ENCODE peak calls at places on chromosomes 13 and 19, in four cellular contexts. One of them, this sample, is unnamed.

GRCh38 chr19:6551607-6552450 is 21.0 kb downstream of the TNFSF9 start:
- DNase-seq in dorsolateral prefrontal cortex: no peak
- DNase-seq in astrocyte of the spinal cord: no peak
- DNase-seq in endothelial cell: no peak
- DNase-seq in this sample: no peak

GRCh38 chr19:43809762-43810696 is 7.8 kb upstream of the LYPD5 start:
- DNase-seq in astrocyte of the spinal cord: peak; percentile 67
- DNase-seq in dorsolateral prefrontal cortex: no peak
- DNase-seq in endothelial cell: no peak
- DNase-seq in this sample: no peak

GRCh38 chr13:76715621-76716020 is 170.6 kb downstream of the KCTD12 start:
- DNase-seq in astrocyte of the spinal cord: no peak
- DNase-seq in endothelial cell: no peak
- DNase-seq in dorsolateral prefrontal cortex: no peak
- DNase-seq in this sample: no peak

GRCh38 chr13:44052843-44053607 is 173.3 kb downstream of the LACC1 start:
- DNase-seq in endothelial cell: peak; percentile 7
- DNase-seq in dorsolateral prefrontal cortex: peak; percentile 44
- DNase-seq in astrocyte of the spinal cord: peak; percentile 38
- DNase-seq in this sample: peak; percentile 7

GRCh38 chr19:18735324-18735723 is 51.8 kb downstream of the CRTC1 start:
- DNase-seq in astrocyte of the spinal cord: no peak
- DNase-seq in dorsolateral prefrontal cortex: no peak
- DNase-seq in endothelial cell: no peak
- DNase-seq in this sample: no peak

GRCh38 chr13:34409496-34410163 is 532.4 kb upstream of the NBEA start:
- DNase-seq in dorsolateral prefrontal cortex: no peak
- DNase-seq in astrocyte of the spinal cord: no peak
- DNase-seq in endothelial cell: no peak
- DNase-seq in this sample: no peak

GRCh38 chr19:48123907-48124675 is 13.5 kb upstream of the PLA2G4C start:
- DNase-seq in dorsolateral prefrontal cortex: no peak
- DNase-seq in endothelial cell: no peak
- DNase-seq in astrocyte of the spinal cord: peak; percentile 81
- DNase-seq in this sample: no peak

GRCh38 chr13:24693862-24694471 is 13.8 kb downstream of the ATP12A start:
- DNase-seq in dorsolateral prefrontal cortex: no peak
- DNase-seq in endothelial cell: peak; percentile 68
- DNase-seq in astrocyte of the spinal cord: peak; percentile 30
- DNase-seq in this sample: no peak

GRCh38 chr13:113455384-113455783 is 2.1 kb upstream of the ADPRHL1 start:
- DNase-seq in endothelial cell: no peak
- DNase-seq in astrocyte of the spinal cord: no peak
- DNase-seq in dorsolateral prefrontal cortex: no peak
- DNase-seq in this sample: no peak

GRCh38 chr13:99281811-99282263 is 23.7 kb upstream of the GPR18 start:
- DNase-seq in dorsolateral prefrontal cortex: no peak
- DNase-seq in astrocyte of the spinal cord: no peak
- DNase-seq in endothelial cell: no peak
- DNase-seq in this sample: no peak

GRCh38 chr19:56748443-56748842 is 76.9 kb upstream of the ZNF835 start:
- DNase-seq in endothelial cell: no peak
- DNase-seq in dorsolateral prefrontal cortex: no peak
- DNase-seq in astrocyte of the spinal cord: no peak
- DNase-seq in this sample: no peak

GRCh38 chr19:41699231-41699967 is 9.0 kb upstream of the CEACAM5 start:
- DNase-seq in astrocyte of the spinal cord: no peak
- DNase-seq in dorsolateral prefrontal cortex: no peak
- DNase-seq in endothelial cell: no peak
- DNase-seq in this sample: no peak

GRCh38 chr13:40333238-40333637 is 333.2 kb downstream of the FOXO1 start:
- DNase-seq in dorsolateral prefrontal cortex: no peak
- DNase-seq in astrocyte of the spinal cord: no peak
- DNase-seq in endothelial cell: no peak
- DNase-seq in this sample: no peak

GRCh38 chr19:39293394-39293793 is 2.8 kb upstream of the IFNL1 start:
- DNase-seq in dorsolateral prefrontal cortex: no peak
- DNase-seq in endothelial cell: no peak
- DNase-seq in astrocyte of the spinal cord: no peak
- DNase-seq in this sample: no peak

GRCh38 chr13:51192348-51192747 is 29.9 kb upstream of the FAM124A start:
- DNase-seq in endothelial cell: no peak
- DNase-seq in dorsolateral prefrontal cortex: no peak
- DNase-seq in astrocyte of the spinal cord: no peak
- DNase-seq in this sample: no peak

GRCh38 chr13:98405107-98405571 is 171.8 kb downstream of the STK24 start:
- DNase-seq in dorsolateral prefrontal cortex: no peak
- DNase-seq in endothelial cell: no peak
- DNase-seq in astrocyte of the spinal cord: peak; percentile 12
- DNase-seq in this sample: peak; percentile 21

GRCh38 chr19:18379803-18380747 is 5.9 kb upstream of the GDF15 start:
- DNase-seq in astrocyte of the spinal cord: peak; percentile 82
- DNase-seq in endothelial cell: no peak
- DNase-seq in dorsolateral prefrontal cortex: no peak
- DNase-seq in this sample: no peak

GRCh38 chr13:44713793-44714469 is 137.8 kb upstream of the TSC22D1 start:
- DNase-seq in endothelial cell: no peak
- DNase-seq in astrocyte of the spinal cord: peak; percentile 96
- DNase-seq in dorsolateral prefrontal cortex: no peak
- DNase-seq in this sample: no peak

GRCh38 chr13:74074723-74075122 is 59.5 kb downstream of the KLF12 start:
- DNase-seq in endothelial cell: no peak
- DNase-seq in astrocyte of the spinal cord: no peak
- DNase-seq in dorsolateral prefrontal cortex: no peak
- DNase-seq in this sample: no peak

GRCh38 chr13:102190930-102191329 is 210.9 kb downstream of the FGF14 start:
- DNase-seq in astrocyte of the spinal cord: no peak
- DNase-seq in dorsolateral prefrontal cortex: no peak
- DNase-seq in endothelial cell: no peak
- DNase-seq in this sample: no peak

GRCh38 chr19:3094638-3095374 is 644 bp downstream of the GNA11 start:
- DNase-seq in astrocyte of the spinal cord: peak; percentile 9
- DNase-seq in endothelial cell: peak; percentile 33
- DNase-seq in dorsolateral prefrontal cortex: no peak
- DNase-seq in this sample: no peak

GRCh38 chr19:15330801-15331418 is 1.4 kb downstream of the BRD4 start:
- DNase-seq in astrocyte of the spinal cord: peak; percentile 73
- DNase-seq in dorsolateral prefrontal cortex: no peak
- DNase-seq in endothelial cell: no peak
- DNase-seq in this sample: no peak

GRCh38 chr19:37079238-37079637 is 1.0 kb downstream of the ZNF420 start:
- DNase-seq in astrocyte of the spinal cord: no peak
- DNase-seq in dorsolateral prefrontal cortex: no peak
- DNase-seq in endothelial cell: no peak
- DNase-seq in this sample: no peak

GRCh38 chr19:13267131-13267530 is 116.9 kb downstream of the IER2 start:
- DNase-seq in astrocyte of the spinal cord: no peak
- DNase-seq in dorsolateral prefrontal cortex: no peak
- DNase-seq in endothelial cell: no peak
- DNase-seq in this sample: no peak

GRCh38 chr13:94525781-94526180 is 46.3 kb upstream of the DCT start:
- DNase-seq in endothelial cell: no peak
- DNase-seq in astrocyte of the spinal cord: no peak
- DNase-seq in dorsolateral prefrontal cortex: no peak
- DNase-seq in this sample: no peak

GRCh38 chr13:102873653-102874052 is 27.8 kb downstream of the ERCC5 start:
- DNase-seq in dorsolateral prefrontal cortex: no peak
- DNase-seq in astrocyte of the spinal cord: peak; percentile 8
- DNase-seq in endothelial cell: no peak
- DNase-seq in this sample: no peak